ENCODE peak calls at places on chromosome 2, in four cellular contexts. One of them, this sample, is unnamed.

GRCh38 chr2:229856416-229856815 is 65.4 kb downstream of the TRIP12 start:
- DNase-seq in psoas muscle: no peak
- DNase-seq in hippocampal formation: no peak
- DNase-seq in NCI-H1048: no peak
- DNase-seq in this sample: no peak

GRCh38 chr2:201798252-201798918 is 8.0 kb upstream of the CDK15 start:
- DNase-seq in psoas muscle: no peak
- DNase-seq in hippocampal formation: no peak
- DNase-seq in NCI-H1048: no peak
- DNase-seq in this sample: peak; percentile 70

GRCh38 chr2:16628316-16628715 is 37.3 kb downstream of the CYRIA start:
- DNase-seq in psoas muscle: no peak
- DNase-seq in hippocampal formation: no peak
- DNase-seq in NCI-H1048: no peak
- DNase-seq in this sample: no peak

GRCh38 chr2:47288864-47289263 is 114.1 kb upstream of the MSH2 start:
- DNase-seq in psoas muscle: no peak
- DNase-seq in hippocampal formation: no peak
- DNase-seq in NCI-H1048: no peak
- DNase-seq in this sample: peak; percentile 94

GRCh38 chr2:40341198-40341597 is 110.7 kb downstream of the SLC8A1 start:
- DNase-seq in psoas muscle: no peak
- DNase-seq in hippocampal formation: no peak
- DNase-seq in NCI-H1048: no peak
- DNase-seq in this sample: no peak

GRCh38 chr2:85905187-85905666 is 16.4 kb upstream of the ST3GAL5 start:
- DNase-seq in psoas muscle: no peak
- DNase-seq in hippocampal formation: peak; percentile 86
- DNase-seq in NCI-H1048: no peak
- DNase-seq in this sample: no peak

GRCh38 chr2:102186676-102187190 is at the start of gene IL1RL2:
- DNase-seq in psoas muscle: peak; percentile 22
- DNase-seq in hippocampal formation: no peak
- DNase-seq in NCI-H1048: no peak
- DNase-seq in this sample: no peak

GRCh38 chr2:237939251-237939650 is 27.6 kb upstream of the UBE2F start:
- DNase-seq in psoas muscle: no peak
- DNase-seq in hippocampal formation: no peak
- DNase-seq in NCI-H1048: no peak
- DNase-seq in this sample: peak; percentile 55

GRCh38 chr2:129233751-129234406 is 745.6 kb upstream of the RAB6C start:
- DNase-seq in psoas muscle: no peak
- DNase-seq in hippocampal formation: peak; percentile 46
- DNase-seq in NCI-H1048: no peak
- DNase-seq in this sample: no peak

GRCh38 chr2:71605173-71605641 is 151.8 kb downstream of the DYSF start:
- DNase-seq in psoas muscle: peak; percentile 4
- DNase-seq in hippocampal formation: no peak
- DNase-seq in NCI-H1048: no peak
- DNase-seq in this sample: no peak

GRCh38 chr2:209147981-209148380 is 275.9 kb upstream of the MAP2 start:
- DNase-seq in psoas muscle: no peak
- DNase-seq in hippocampal formation: no peak
- DNase-seq in NCI-H1048: no peak
- DNase-seq in this sample: no peak

GRCh38 chr2:188326669-188327301 is 35.1 kb downstream of the GULP1 start:
- DNase-seq in psoas muscle: no peak
- DNase-seq in hippocampal formation: no peak
- DNase-seq in NCI-H1048: no peak
- DNase-seq in this sample: peak; percentile 85

GRCh38 chr2:46632349-46632748 is 153.0 kb downstream of the TMEM247 start:
- DNase-seq in psoas muscle: no peak
- DNase-seq in hippocampal formation: peak; percentile 36
- DNase-seq in NCI-H1048: no peak
- DNase-seq in this sample: peak; percentile 75

GRCh38 chr2:6506311-6507258 is 359.1 kb downstream of the CMPK2 start:
- DNase-seq in psoas muscle: no peak
- DNase-seq in hippocampal formation: no peak
- DNase-seq in NCI-H1048: no peak
- DNase-seq in this sample: peak; percentile 75

GRCh38 chr2:230974096-230974913 is 21.6 kb upstream of the SPATA3 start:
- DNase-seq in psoas muscle: no peak
- DNase-seq in hippocampal formation: no peak
- DNase-seq in NCI-H1048: no peak
- DNase-seq in this sample: peak; percentile 61

GRCh38 chr2:8253781-8254180 is 428.1 kb upstream of the ID2 start:
- DNase-seq in psoas muscle: no peak
- DNase-seq in hippocampal formation: no peak
- DNase-seq in NCI-H1048: no peak
- DNase-seq in this sample: no peak

GRCh38 chr2:209593930-209594329 is 170.1 kb downstream of the MAP2 start:
- DNase-seq in psoas muscle: no peak
- DNase-seq in hippocampal formation: no peak
- DNase-seq in NCI-H1048: no peak
- DNase-seq in this sample: no peak

GRCh38 chr2:43020990-43021677 is 205.3 kb downstream of the ZFP36L2 start:
- DNase-seq in psoas muscle: no peak
- DNase-seq in hippocampal formation: no peak
- DNase-seq in NCI-H1048: no peak
- DNase-seq in this sample: no peak

GRCh38 chr2:134713606-134714005 is 5.2 kb downstream of the TMEM163 start:
- DNase-seq in psoas muscle: no peak
- DNase-seq in hippocampal formation: no peak
- DNase-seq in NCI-H1048: no peak
- DNase-seq in this sample: no peak

GRCh38 chr2:241507430-241508239 is 749 bp downstream of the STK25 start:
- DNase-seq in psoas muscle: peak; percentile 68
- DNase-seq in hippocampal formation: no peak
- DNase-seq in NCI-H1048: no peak
- DNase-seq in this sample: peak; percentile 44

GRCh38 chr2:198916548-198916947 is 541.2 kb downstream of the SATB2 start:
- DNase-seq in psoas muscle: no peak
- DNase-seq in hippocampal formation: no peak
- DNase-seq in NCI-H1048: no peak
- DNase-seq in this sample: no peak

GRCh38 chr2:142140434-142140845 is 9.6 kb upstream of the LRP1B start:
- DNase-seq in psoas muscle: no peak
- DNase-seq in hippocampal formation: peak; percentile 45
- DNase-seq in NCI-H1048: no peak
- DNase-seq in this sample: peak; percentile 32

GRCh38 chr2:96895709-96896651 is 26.1 kb upstream of the SEMA4C start:
- DNase-seq in psoas muscle: no peak
- DNase-seq in hippocampal formation: no peak
- DNase-seq in NCI-H1048: no peak
- DNase-seq in this sample: no peak

GRCh38 chr2:188285049-188285448 is 6.6 kb upstream of the GULP1 start:
- DNase-seq in psoas muscle: no peak
- DNase-seq in hippocampal formation: no peak
- DNase-seq in NCI-H1048: no peak
- DNase-seq in this sample: no peak

GRCh38 chr2:217031445-217031844 is 171.6 kb upstream of the TNP1 start:
- DNase-seq in psoas muscle: no peak
- DNase-seq in hippocampal formation: no peak
- DNase-seq in NCI-H1048: no peak
- DNase-seq in this sample: no peak

GRCh38 chr2:236015171-236015570 is 153.0 kb downstream of the GBX2 start:
- DNase-seq in psoas muscle: no peak
- DNase-seq in hippocampal formation: no peak
- DNase-seq in NCI-H1048: no peak
- DNase-seq in this sample: no peak

GRCh38 chr2:28586864-28587263 is 91.0 kb downstream of the PLB1 start:
- DNase-seq in psoas muscle: no peak
- DNase-seq in hippocampal formation: no peak
- DNase-seq in NCI-H1048: no peak
- DNase-seq in this sample: no peak

GRCh38 chr2:209146682-209147320 is 277.0 kb upstream of the MAP2 start:
- DNase-seq in psoas muscle: no peak
- DNase-seq in hippocampal formation: no peak
- DNase-seq in NCI-H1048: no peak
- DNase-seq in this sample: no peak

GRCh38 chr2:112024246-112024645 is 30.8 kb upstream of the TMEM87B start:
- DNase-seq in psoas muscle: no peak
- DNase-seq in hippocampal formation: no peak
- DNase-seq in NCI-H1048: no peak
- DNase-seq in this sample: no peak

GRCh38 chr2:231877533-231878456 is 48.4 kb downstream of the NPPC start:
- DNase-seq in psoas muscle: no peak
- DNase-seq in hippocampal formation: no peak
- DNase-seq in NCI-H1048: no peak
- DNase-seq in this sample: no peak

GRCh38 chr2:133837441-133838090 is 269.3 kb upstream of the NCKAP5 start:
- DNase-seq in psoas muscle: no peak
- DNase-seq in hippocampal formation: no peak
- DNase-seq in NCI-H1048: no peak
- DNase-seq in this sample: no peak

GRCh38 chr2:81991282-81991681 is 1686.7 kb upstream of the LRRTM1 start:
- DNase-seq in psoas muscle: no peak
- DNase-seq in hippocampal formation: no peak
- DNase-seq in NCI-H1048: no peak
- DNase-seq in this sample: no peak

GRCh38 chr2:207219036-207219435 is 53.3 kb upstream of the KLF7 start:
- DNase-seq in psoas muscle: no peak
- DNase-seq in hippocampal formation: no peak
- DNase-seq in NCI-H1048: no peak
- DNase-seq in this sample: no peak

GRCh38 chr2:66766582-66766981 is 331.7 kb downstream of the MEIS1 start:
- DNase-seq in psoas muscle: no peak
- DNase-seq in hippocampal formation: no peak
- DNase-seq in NCI-H1048: no peak
- DNase-seq in this sample: no peak

GRCh38 chr2:74632209-74632938 is 15.8 kb downstream of the M1AP start:
- DNase-seq in psoas muscle: no peak
- DNase-seq in hippocampal formation: no peak
- DNase-seq in NCI-H1048: no peak
- DNase-seq in this sample: peak; percentile 56

GRCh38 chr2:15626967-15627366 is 35.3 kb downstream of the DDX1 start:
- DNase-seq in psoas muscle: no peak
- DNase-seq in hippocampal formation: no peak
- DNase-seq in NCI-H1048: no peak
- DNase-seq in this sample: no peak

GRCh38 chr2:236826727-236827126 is 257.1 kb downstream of the ACKR3 start:
- DNase-seq in psoas muscle: no peak
- DNase-seq in hippocampal formation: no peak
- DNase-seq in NCI-H1048: no peak
- DNase-seq in this sample: no peak

GRCh38 chr2:63587814-63588384 is 378 bp downstream of the WDPCP start:
- DNase-seq in psoas muscle: no peak
- DNase-seq in hippocampal formation: no peak
- DNase-seq in NCI-H1048: no peak
- DNase-seq in this sample: peak; percentile 24

GRCh38 chr2:74444498-74445318 is 3.0 kb upstream of the RTKN start:
- DNase-seq in psoas muscle: no peak
- DNase-seq in hippocampal formation: no peak
- DNase-seq in NCI-H1048: no peak
- DNase-seq in this sample: no peak